ENCODE peak calls at places on chromosome 20, in ten cellular contexts. A is spleen, P is GM23338, O is endothelial cell of umbilical vein, B is HCT116, Q is transverse colon, Y is suprapubic skin, C is HepG2, S is vagina, M is stomach. X is an unnamed sample. For H3K36me3, the result is how much of the 10 kb centered on the place peaks cover.

GRCh38 chr20:25364180-25364788 is 26.4 kb downstream of the ABHD12 start:
- DNase-seq in B (no peak), S (no peak), Q (no peak), P (no peak), A (no peak), C (no peak), Y (no peak), M (no peak), O (no peak), X (no peak)

GRCh38 chr20:3658708-3659491 is 4.3 kb downstream of the GFRA4 start:
- DNase-seq in S (no peak), A (peak), B (no peak), Y (peak), C (peak), Q (no peak), O (no peak), P (no peak), M (no peak), X (no peak)

GRCh38 chr20:4633780-4634179 is 87.9 kb upstream of the PRND start:
- DNase-seq in Y (no peak), Q (no peak), C (no peak), S (no peak), A (no peak), B (no peak), O (peak), P (no peak), M (no peak), X (no peak)

GRCh38 chr20:36821964-36822437 is 48.4 kb upstream of the DSN1 start:
- DNase-seq in P (peak), O (no peak), S (no peak), Y (no peak), B (no peak), Q (no peak), C (no peak), A (no peak), M (peak), X (no peak)

GRCh38 chr20:45405566-45406259 is 2.4 kb upstream of the DBNDD2 start:
- DNase-seq in A (no peak), Q (peak), B (no peak), P (peak), Y (no peak), C (no peak), O (peak), S (no peak), M (no peak), X (no peak)

GRCh38 chr20:61295726-61296628 is 43.9 kb downstream of the CDH4 start:
- DNase-seq in A (peak), B (no peak), S (no peak), Y (no peak), Q (no peak), O (no peak), M (no peak), P (no peak), C (no peak), X (no peak)

GRCh38 chr20:1002682-1003561 is 811 bp upstream of the RSPO4 start:
- DNase-seq in P (no peak), M (no peak), B (no peak), S (no peak), C (no peak), A (no peak), O (no peak), Y (peak), Q (no peak), X (no peak)

GRCh38 chr20:56003966-56004365 is 1.4 kb downstream of the CBLN4 start:
- DNase-seq in B (no peak), P (no peak), A (no peak), O (no peak), M (no peak), C (no peak), Y (no peak), S (no peak), Q (peak), X (no peak)

GRCh38 chr20:19502169-19502568 is 255.9 kb upstream of the RIN2 start:
- DNase-seq in M (no peak), S (no peak), P (no peak), Q (no peak), A (no peak), O (no peak), Y (no peak), C (no peak), B (no peak), X (no peak)

GRCh38 chr20:12965880-12966270 is 42.9 kb upstream of the SPTLC3 start:
- DNase-seq in M (no peak), C (no peak), B (no peak), S (no peak), Y (no peak), Q (no peak), A (no peak), O (no peak), P (no peak), X (no peak)

GRCh38 chr20:10716855-10717254 is 43.1 kb upstream of the JAG1 start:
- DNase-seq in B (no peak), Q (no peak), Y (no peak), C (peak), M (no peak), A (no peak), S (no peak), O (peak), P (no peak), X (no peak)

GRCh38 chr20:32991386-32991785 is 12.8 kb downstream of the SUN5 start:
- DNase-seq in B (no peak), P (no peak), C (no peak), M (no peak), O (no peak), Y (no peak), Q (no peak), S (no peak), A (peak), X (no peak)

GRCh38 chr20:62371588-62372041 is 4.5 kb upstream of the LAMA5 start:
- DNase-seq in O (no peak), A (no peak), P (no peak), M (no peak), Q (no peak), Y (no peak), S (no peak), B (no peak), C (no peak), X (no peak)

DNA sequence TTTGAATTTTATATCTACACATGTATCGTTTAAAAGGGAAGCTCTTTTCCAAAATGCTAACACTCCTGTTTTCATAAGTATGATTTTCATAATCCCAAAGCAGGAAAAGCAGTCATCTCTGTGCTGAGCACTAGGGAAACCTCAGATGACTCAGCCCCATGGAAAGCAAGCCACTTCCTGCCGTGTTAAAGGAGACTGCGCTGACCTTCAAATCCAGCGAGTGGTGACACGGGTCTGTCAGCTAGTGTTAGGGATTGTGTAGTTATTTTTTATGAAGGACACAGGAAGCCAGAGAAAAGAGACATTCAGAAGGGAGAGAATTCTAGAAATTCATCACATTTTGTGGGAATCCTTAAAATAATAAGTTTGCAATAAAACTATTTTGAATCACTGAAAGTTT is 57.0 kb upstream of the CD93 start:
- DNase-seq in A (no peak), C (peak), Q (peak), Y (peak), M (peak), S (no peak), B (peak), O (peak), P (no peak), X (no peak)
- TF ChIP-seq POLR2AphosphoS5 in A (no peak), C (no peak), Q (peak), Y (peak), M (no peak), S (peak), B (peak), O (peak), P (no peak), X (no peak)

GRCh38 chr20:63560856-63561609 is 7.1 kb downstream of the FNDC11 start:
- DNase-seq in Y (no peak), C (no peak), S (no peak), A (no peak), B (no peak), O (no peak), M (no peak), Q (no peak), P (no peak), X (no peak)

GRCh38 chr20:63564036-63564810 is 9.8 kb downstream of the HELZ2 start:
- DNase-seq in M (no peak), A (peak), S (no peak), Y (no peak), O (no peak), B (no peak), Q (no peak), P (no peak), C (no peak), X (no peak)

GRCh38 chr20:63563186-63563935 is 9.4 kb downstream of the FNDC11 start:
- DNase-seq in M (no peak), Y (no peak), A (no peak), P (no peak), C (no peak), S (no peak), B (no peak), O (no peak), Q (no peak), X (no peak)

GRCh38 chr20:63561624-63562396 is 7.9 kb downstream of the FNDC11 start:
- DNase-seq in Q (no peak), C (no peak), P (no peak), M (no peak), O (no peak), B (no peak), Y (no peak), S (no peak), A (no peak), X (no peak)

GRCh38 chr20:63562461-63563185 is 8.7 kb downstream of the FNDC11 start:
- DNase-seq in O (no peak), M (no peak), S (no peak), C (no peak), B (no peak), A (peak), Y (no peak), Q (no peak), P (no peak), X (no peak)
- H3K36me3 ChIP-seq in O (under half), M (half or more), S (under half), C (under half), B (under half), A (half or more), Y (half or more), Q (under half), P (under half), X (under half)

GRCh38 chr20:59802018-59802417 is 131.4 kb downstream of the SYCP2 start:
- DNase-seq in B (no peak), Y (peak), O (no peak), Q (no peak), C (no peak), A (no peak), M (no peak), P (no peak), S (peak), X (no peak)
- TF ChIP-seq POLR2AphosphoS5 in B (no peak), Y (no peak), O (no peak), Q (no peak), C (no peak), A (no peak), M (no peak), P (no peak), S (no peak), X (no peak)

GRCh38 chr20:17609978-17610377 is 40.1 kb downstream of the DSTN start:
- DNase-seq in Y (no peak), A (no peak), C (no peak), P (no peak), Q (no peak), S (no peak), O (no peak), B (no peak), M (no peak), X (no peak)

GRCh38 chr20:17612287-17612974 is 42.6 kb downstream of the DSTN start:
- DNase-seq in A (peak), B (no peak), Q (peak), M (no peak), P (peak), C (peak), Y (peak), O (no peak), S (peak), X (no peak)

GRCh38 chr20:17611540-17612286 is 41.8 kb downstream of the DSTN start:
- DNase-seq in C (peak), P (peak), Y (peak), O (no peak), B (peak), Q (peak), M (peak), A (peak), S (peak), X (no peak)

GRCh38 chr20:17611290-17611539 is 41.3 kb downstream of the DSTN start:
- DNase-seq in M (no peak), Q (no peak), S (no peak), O (no peak), C (no peak), Y (peak), B (no peak), P (no peak), A (no peak), X (no peak)

GRCh38 chr20:17610566-17611289 is 40.9 kb downstream of the DSTN start:
- DNase-seq in Q (peak), S (no peak), C (no peak), B (no peak), A (peak), Y (peak), P (peak), O (peak), M (peak), X (no peak)
- H3K36me3 ChIP-seq in Q (under half), S (under half), C (under half), B (under half), A (under half), Y (under half), P (under half), O (under half), M (half or more), X (under half)

GRCh38 chr20:38190936-38191371 is 25.9 kb upstream of the TGM2 start:
- DNase-seq in Y (no peak), C (no peak), B (no peak), A (no peak), M (no peak), O (no peak), Q (no peak), P (no peak), S (no peak), X (no peak)
- TF ChIP-seq POLR2AphosphoS5 in Y (no peak), C (no peak), B (no peak), A (no peak), M (no peak), O (no peak), Q (no peak), P (no peak), S (no peak), X (no peak)